ENCODE peak calls at places on chromosomes 3 and 15, in eight cellular contexts. L is uterus, Y is astrocyte, D is cardiac muscle cell, P is kidney, M is hepatocyte, T is RWPE2, N is right atrium auricular region. I is an unnamed sample.

GRCh38 chr3:25554376-25554775 is 110.3 kb downstream of the TOP2B start:
- DNase-seq in L (no peak), Y (peak; percentile 50), D (no peak), P (no peak), M (no peak), T (no peak), N (no peak), I (no peak)

GRCh38 chr3:24952388-24952787 is 457.7 kb upstream of the THRB start:
- DNase-seq in L (no peak), Y (no peak), D (no peak), P (no peak), M (no peak), T (no peak), N (no peak), I (no peak)

GRCh38 chr15:93124126-93124525 is 35.1 kb upstream of the RGMA start:
- DNase-seq in L (no peak), Y (no peak), D (no peak), P (no peak), M (no peak), T (no peak), N (no peak), I (no peak)

GRCh38 chr3:143441772-143442171 is 322.2 kb downstream of the CHST2 start:
- DNase-seq in L (no peak), Y (no peak), D (no peak), P (no peak), M (no peak), T (no peak), N (no peak), I (no peak)

GRCh38 chr3:144052275-144052674 is 80.7 kb downstream of the DIPK2A start:
- DNase-seq in L (no peak), Y (no peak), D (no peak), P (no peak), M (no peak), T (no peak), N (no peak), I (no peak)

GRCh38 chr3:126329927-126330725 is 27.1 kb downstream of the KLF15 start:
- DNase-seq in L (peak; percentile 1), Y (no peak), D (no peak), P (peak; percentile 33), M (no peak), T (peak; percentile 32), N (no peak), I (peak; percentile 32)

GRCh38 chr15:77138167-77138522 is 67.2 kb upstream of the TSPAN3 start:
- DNase-seq in L (no peak), Y (no peak), D (no peak), P (no peak), M (no peak), T (no peak), N (no peak), I (no peak)

GRCh38 chr15:31352283-31352880 is 25.7 kb downstream of the KLF13 start:
- DNase-seq in L (no peak), Y (no peak), D (peak; percentile 23), P (peak; percentile 74), M (no peak), T (no peak), N (no peak), I (peak; percentile 95)

GRCh38 chr3:42690766-42691680 is 5.7 kb downstream of the KLHL40 start:
- DNase-seq in L (no peak), Y (no peak), D (no peak), P (no peak), M (no peak), T (no peak), N (no peak), I (no peak)

DNA sequence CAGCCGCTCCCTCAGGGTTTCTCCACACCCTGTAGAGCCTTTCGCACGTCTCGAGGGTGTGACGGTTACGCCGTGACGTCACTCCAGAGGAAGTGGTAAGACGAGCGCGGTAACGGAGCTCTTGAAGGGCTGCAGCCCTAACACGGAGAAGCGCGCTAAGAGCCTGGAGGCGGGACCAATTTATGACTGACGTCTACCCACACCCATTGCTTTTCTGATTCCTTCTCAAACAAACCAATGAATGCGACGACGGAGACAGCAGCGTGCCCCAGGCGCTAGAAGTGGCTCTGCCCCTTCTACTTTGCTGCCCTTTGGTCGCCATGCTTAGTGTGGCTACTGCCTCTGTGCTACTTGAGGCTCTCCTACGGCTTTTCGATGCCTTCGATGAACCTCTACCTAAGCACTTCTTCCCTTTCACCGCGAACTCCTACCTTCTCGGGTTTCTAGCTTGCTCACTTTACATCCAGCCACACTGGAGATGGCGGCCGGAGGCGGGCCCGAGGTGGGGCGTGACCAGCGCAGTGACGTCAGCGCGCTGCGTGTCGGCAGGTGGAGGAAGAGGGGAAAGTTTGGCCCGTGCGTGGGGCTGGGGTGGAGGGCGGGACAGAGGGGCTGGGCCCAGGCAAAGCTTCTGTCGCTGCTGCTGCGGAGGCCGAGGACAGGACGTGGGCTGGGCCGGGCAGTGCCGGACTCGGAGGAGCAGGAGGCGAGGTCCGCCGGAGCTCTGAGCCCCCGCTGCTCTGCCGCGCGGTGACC is at the start of gene OXSR1:
- DNase-seq in L (peak; percentile 99), Y (peak; percentile 100), D (peak; percentile 100), P (peak; percentile 99), M (peak; percentile 100), T (peak; percentile 98), N (peak; percentile 100), I (peak; percentile 99)
- TF ChIP-seq CTCF in L (no peak), Y (no peak), D (no peak), P (no peak), M (no peak), T (no peak), N (no peak), I (no peak)

GRCh38 chr3:50430186-50430585 is 70.9 kb upstream of the TMEM115 start:
- DNase-seq in L (no peak), Y (no peak), D (no peak), P (no peak), M (no peak), T (no peak), N (no peak), I (no peak)

GRCh38 chr3:50433954-50434353 is 69.5 kb downstream of the CACNA2D2 start:
- DNase-seq in L (no peak), Y (no peak), D (no peak), P (no peak), M (no peak), T (no peak), N (no peak), I (no peak)

GRCh38 chr3:50427255-50427654 is 67.9 kb upstream of the TMEM115 start:
- DNase-seq in L (no peak), Y (no peak), D (no peak), P (no peak), M (no peak), T (no peak), N (no peak), I (no peak)

GRCh38 chr3:50428007-50428633 is 68.8 kb upstream of the TMEM115 start:
- DNase-seq in L (no peak), Y (no peak), D (peak; percentile 21), P (no peak), M (no peak), T (no peak), N (no peak), I (no peak)

GRCh38 chr3:50430950-50431435 is 71.7 kb upstream of the TMEM115 start:
- DNase-seq in L (no peak), Y (no peak), D (no peak), P (no peak), M (peak; percentile 27), T (no peak), N (no peak), I (no peak)
- H3K4me1 ChIP-seq in L (no peaks in the 10 kb centered on the region), Y (no peaks in the 10 kb centered on the region), D (peaks cover 12% of the 10 kb centered on the region), P (no peaks in the 10 kb centered on the region), M (no peaks in the 10 kb centered on the region), T (no peaks in the 10 kb centered on the region), N (no peaks in the 10 kb centered on the region), I (no peaks in the 10 kb centered on the region)

GRCh38 chr3:12965999-12966846 is 107.0 kb downstream of the IQSEC1 start:
- DNase-seq in L (no peak), Y (no peak), D (no peak), P (peak; percentile 54), M (no peak), T (no peak), N (no peak), I (peak; percentile 35)
- H3K4me3 ChIP-seq in L (peak overlapping the region; percentile 49), Y (peak overlapping the region; percentile 83), D (peak overlapping the region; percentile 89), P (peak overlapping the region; percentile 75), M (peak overlapping the region; percentile 97), T (peak overlapping the region; percentile 95), N (peak overlapping the region; percentile 88), I (peak overlapping the region; percentile 98)

DNA sequence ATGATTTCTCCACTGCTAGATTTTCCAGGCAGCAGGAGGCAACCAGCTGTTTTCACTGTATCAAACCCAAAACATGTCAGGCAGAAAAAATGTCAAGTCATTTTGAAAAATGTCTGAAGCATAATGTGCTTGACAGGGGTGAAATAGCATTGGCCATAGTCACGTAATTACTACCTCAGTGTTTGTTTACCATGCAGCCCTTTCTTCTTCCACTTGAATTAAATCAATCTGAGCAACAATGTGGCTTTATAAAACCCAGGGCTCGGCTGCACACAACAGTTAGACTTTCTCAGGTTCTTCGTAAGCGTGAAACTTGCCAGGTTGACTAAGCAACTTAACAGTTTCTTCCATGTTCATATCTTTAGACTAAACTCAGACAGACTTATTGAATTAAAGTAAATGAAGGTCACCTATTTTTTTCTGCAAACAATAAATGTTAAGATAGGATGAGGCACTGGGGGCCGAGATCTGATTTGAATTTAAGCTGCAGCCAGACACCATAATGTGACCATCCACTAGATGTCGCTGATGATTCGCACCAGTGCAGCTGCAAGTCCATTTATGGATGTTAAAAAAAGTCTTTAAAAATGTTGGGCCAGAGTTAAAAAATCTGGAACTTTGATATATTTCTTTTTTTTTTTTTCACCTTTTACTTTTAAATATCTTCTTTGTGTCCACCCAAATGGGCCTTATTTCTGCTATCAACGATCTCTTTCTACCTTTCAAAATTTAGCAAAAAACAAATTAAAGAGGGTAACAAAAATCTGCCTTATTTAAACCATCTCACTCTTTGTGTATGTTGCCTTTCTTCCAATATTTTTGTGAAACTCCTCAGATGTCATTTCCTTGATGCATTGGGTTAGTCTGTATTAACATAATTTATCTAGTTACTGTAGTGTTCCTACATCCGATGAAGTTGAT is 305.9 kb downstream of the CACNA2D3 start:
- DNase-seq in L (peak; percentile 32), Y (peak; percentile 80), D (peak; percentile 84), P (no peak), M (peak; percentile 80), T (no peak), N (no peak), I (peak; percentile 63)
- TF ChIP-seq CTCF in L (peak; percentile 71), Y (peak; percentile 93), D (peak; percentile 89), P (peak; percentile 71), M (peak; percentile 90), T (peak; percentile 95), N (peak; percentile 56), I (peak; percentile 79)

DNA sequence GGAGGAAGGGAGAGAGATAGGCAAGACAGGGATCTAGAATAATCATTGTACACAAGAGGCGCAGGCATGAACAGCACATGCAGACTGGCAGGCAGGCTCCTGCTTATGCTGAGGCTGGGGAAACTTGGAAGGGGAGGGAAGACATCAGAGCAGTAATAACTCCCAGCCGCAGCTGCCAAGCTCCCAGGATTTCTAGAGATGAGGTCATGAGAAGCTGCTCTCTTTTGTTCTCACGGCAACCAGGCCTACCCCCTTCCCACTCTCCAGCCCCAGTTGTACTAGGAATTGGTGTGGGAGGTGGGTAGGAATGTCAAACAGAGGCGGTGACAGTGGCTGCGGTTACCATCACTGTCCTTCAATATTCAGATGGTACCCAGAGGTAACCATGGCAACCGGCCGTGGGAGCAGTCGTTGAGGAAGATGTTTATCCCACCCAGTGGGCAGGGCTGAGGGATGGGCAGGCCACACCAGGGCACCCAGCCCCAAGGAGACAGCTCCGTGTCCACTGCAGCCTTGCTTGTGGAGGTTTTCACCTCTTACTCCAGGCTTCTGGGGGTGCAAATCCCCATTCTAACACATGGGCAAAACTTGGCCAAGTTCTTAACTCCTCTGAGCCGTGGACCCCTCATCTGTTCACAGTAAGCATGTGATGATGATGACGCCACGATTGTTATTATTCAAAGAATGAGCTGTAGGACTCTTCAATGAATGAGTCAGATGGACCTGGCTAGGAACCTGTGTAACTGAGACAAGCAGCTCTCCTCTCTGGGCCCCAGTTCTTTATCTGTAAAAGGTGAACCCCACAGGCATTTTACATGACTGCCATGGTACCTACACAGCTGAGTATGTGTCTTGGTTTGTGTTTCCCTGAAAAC is 360.8 kb upstream of the PROK2 start:
- DNase-seq in L (peak; percentile 79), Y (peak; percentile 84), D (peak; percentile 74), P (no peak), M (peak; percentile 73), T (no peak), N (no peak), I (no peak)
- H3K4me1 ChIP-seq in L (no peaks in the 10 kb centered on the region), Y (peaks cover 15% of the 10 kb centered on the region), D (peaks cover 13% of the 10 kb centered on the region), P (peaks cover 13% of the 10 kb centered on the region), M (peaks cover 15% of the 10 kb centered on the region), T (no peaks in the 10 kb centered on the region), N (no peaks in the 10 kb centered on the region), I (no peaks in the 10 kb centered on the region)

I was measured in psoas muscle.